ENCODE peak calls at places on chromosomes 2 and 18, in ten cellular contexts. One of them, this sample, is unnamed.

GRCh38 chr2:64128943-64129391 is 15.3 kb downstream of the PELI1 start:
- DNase-seq in fibroblast of the aortic adventitia: no peak
- DNase-seq in activated CD4-positive, alpha-beta T cell treated with anti-CD3 and anti-CD28 coated beads, Interleukin-2, amount 50 U/mL, for 24 hours: no peak
- DNase-seq in posterior vena cava: no peak
- DNase-seq in ureter: no peak
- DNase-seq in ACHN: no peak
- DNase-seq in coronary artery: no peak
- DNase-seq in activated CD8-positive, alpha-beta memory T cell treated with anti-CD3 and anti-CD28 coated beads, Interleukin-2, amount 50 U/mL, for 48 hours: no peak
- DNase-seq in IMR-90: peak; percentile 18
- DNase-seq in naive thymus-derived CD8-positive, alpha-beta T cell: no peak
- DNase-seq in this sample: no peak

GRCh38 chr18:22324191-22325131 is 93.3 kb downstream of the CTAGE1 start:
- DNase-seq in coronary artery: no peak
- DNase-seq in activated CD4-positive, alpha-beta T cell treated with anti-CD3 and anti-CD28 coated beads, Interleukin-2, amount 50 U/mL, for 24 hours: no peak
- DNase-seq in naive thymus-derived CD8-positive, alpha-beta T cell: no peak
- DNase-seq in ACHN: no peak
- DNase-seq in IMR-90: no peak
- DNase-seq in fibroblast of the aortic adventitia: peak; percentile 41
- DNase-seq in ureter: no peak
- DNase-seq in posterior vena cava: peak; percentile 92
- DNase-seq in activated CD8-positive, alpha-beta memory T cell treated with anti-CD3 and anti-CD28 coated beads, Interleukin-2, amount 50 U/mL, for 48 hours: no peak
- DNase-seq in this sample: no peak

GRCh38 chr2:167823066-167823465 is 424.3 kb downstream of the STK39 start:
- DNase-seq in activated CD4-positive, alpha-beta T cell treated with anti-CD3 and anti-CD28 coated beads, Interleukin-2, amount 50 U/mL, for 24 hours: no peak
- DNase-seq in naive thymus-derived CD8-positive, alpha-beta T cell: no peak
- DNase-seq in ureter: no peak
- DNase-seq in posterior vena cava: no peak
- DNase-seq in coronary artery: no peak
- DNase-seq in ACHN: no peak
- DNase-seq in fibroblast of the aortic adventitia: no peak
- DNase-seq in IMR-90: no peak
- DNase-seq in activated CD8-positive, alpha-beta memory T cell treated with anti-CD3 and anti-CD28 coated beads, Interleukin-2, amount 50 U/mL, for 48 hours: no peak
- DNase-seq in this sample: no peak

GRCh38 chr18:32297851-32298250 is 108.0 kb downstream of the MEP1B start:
- DNase-seq in activated CD4-positive, alpha-beta T cell treated with anti-CD3 and anti-CD28 coated beads, Interleukin-2, amount 50 U/mL, for 24 hours: no peak
- DNase-seq in IMR-90: no peak
- DNase-seq in activated CD8-positive, alpha-beta memory T cell treated with anti-CD3 and anti-CD28 coated beads, Interleukin-2, amount 50 U/mL, for 48 hours: no peak
- DNase-seq in coronary artery: no peak
- DNase-seq in ureter: no peak
- DNase-seq in ACHN: no peak
- DNase-seq in fibroblast of the aortic adventitia: no peak
- DNase-seq in posterior vena cava: no peak
- DNase-seq in naive thymus-derived CD8-positive, alpha-beta T cell: no peak
- DNase-seq in this sample: no peak

GRCh38 chr2:46841621-46842020 is 74.0 kb downstream of the MCFD2 start:
- DNase-seq in activated CD8-positive, alpha-beta memory T cell treated with anti-CD3 and anti-CD28 coated beads, Interleukin-2, amount 50 U/mL, for 48 hours: no peak
- DNase-seq in ACHN: no peak
- DNase-seq in ureter: no peak
- DNase-seq in activated CD4-positive, alpha-beta T cell treated with anti-CD3 and anti-CD28 coated beads, Interleukin-2, amount 50 U/mL, for 24 hours: no peak
- DNase-seq in coronary artery: no peak
- DNase-seq in posterior vena cava: peak; percentile 18
- DNase-seq in IMR-90: no peak
- DNase-seq in naive thymus-derived CD8-positive, alpha-beta T cell: no peak
- DNase-seq in fibroblast of the aortic adventitia: no peak
- DNase-seq in this sample: no peak

GRCh38 chr18:8929381-8929780 is 173.1 kb upstream of the NDUFV2 start:
- DNase-seq in fibroblast of the aortic adventitia: no peak
- DNase-seq in ureter: no peak
- DNase-seq in coronary artery: no peak
- DNase-seq in posterior vena cava: no peak
- DNase-seq in ACHN: no peak
- DNase-seq in activated CD4-positive, alpha-beta T cell treated with anti-CD3 and anti-CD28 coated beads, Interleukin-2, amount 50 U/mL, for 24 hours: no peak
- DNase-seq in naive thymus-derived CD8-positive, alpha-beta T cell: no peak
- DNase-seq in IMR-90: no peak
- DNase-seq in activated CD8-positive, alpha-beta memory T cell treated with anti-CD3 and anti-CD28 coated beads, Interleukin-2, amount 50 U/mL, for 48 hours: no peak
- DNase-seq in this sample: no peak

GRCh38 chr2:86703704-86704370 is 16.3 kb upstream of the RMND5A start:
- DNase-seq in posterior vena cava: no peak
- DNase-seq in ACHN: no peak
- DNase-seq in coronary artery: no peak
- DNase-seq in naive thymus-derived CD8-positive, alpha-beta T cell: no peak
- DNase-seq in fibroblast of the aortic adventitia: peak; percentile 49
- DNase-seq in IMR-90: no peak
- DNase-seq in ureter: no peak
- DNase-seq in activated CD4-positive, alpha-beta T cell treated with anti-CD3 and anti-CD28 coated beads, Interleukin-2, amount 50 U/mL, for 24 hours: no peak
- DNase-seq in activated CD8-positive, alpha-beta memory T cell treated with anti-CD3 and anti-CD28 coated beads, Interleukin-2, amount 50 U/mL, for 48 hours: no peak
- DNase-seq in this sample: peak; percentile 90

GRCh38 chr2:168545439-168546082 is 89.5 kb downstream of the CERS6 start:
- DNase-seq in ACHN: peak; percentile 89
- DNase-seq in activated CD4-positive, alpha-beta T cell treated with anti-CD3 and anti-CD28 coated beads, Interleukin-2, amount 50 U/mL, for 24 hours: no peak
- DNase-seq in activated CD8-positive, alpha-beta memory T cell treated with anti-CD3 and anti-CD28 coated beads, Interleukin-2, amount 50 U/mL, for 48 hours: no peak
- DNase-seq in ureter: peak; percentile 70
- DNase-seq in fibroblast of the aortic adventitia: peak; percentile 62
- DNase-seq in IMR-90: peak; percentile 88
- DNase-seq in naive thymus-derived CD8-positive, alpha-beta T cell: no peak
- DNase-seq in coronary artery: no peak
- DNase-seq in posterior vena cava: no peak
- DNase-seq in this sample: peak; percentile 5

GRCh38 chr18:49074505-49074904 is 123.7 kb upstream of the SMAD7 start:
- DNase-seq in posterior vena cava: no peak
- DNase-seq in ureter: no peak
- DNase-seq in ACHN: no peak
- DNase-seq in naive thymus-derived CD8-positive, alpha-beta T cell: no peak
- DNase-seq in IMR-90: no peak
- DNase-seq in activated CD4-positive, alpha-beta T cell treated with anti-CD3 and anti-CD28 coated beads, Interleukin-2, amount 50 U/mL, for 24 hours: no peak
- DNase-seq in activated CD8-positive, alpha-beta memory T cell treated with anti-CD3 and anti-CD28 coated beads, Interleukin-2, amount 50 U/mL, for 48 hours: no peak
- DNase-seq in fibroblast of the aortic adventitia: no peak
- DNase-seq in coronary artery: no peak
- DNase-seq in this sample: no peak

GRCh38 chr2:14702258-14702657 is 69.7 kb downstream of the LRATD1 start:
- DNase-seq in activated CD4-positive, alpha-beta T cell treated with anti-CD3 and anti-CD28 coated beads, Interleukin-2, amount 50 U/mL, for 24 hours: no peak
- DNase-seq in activated CD8-positive, alpha-beta memory T cell treated with anti-CD3 and anti-CD28 coated beads, Interleukin-2, amount 50 U/mL, for 48 hours: no peak
- DNase-seq in ureter: no peak
- DNase-seq in IMR-90: peak; percentile 10
- DNase-seq in ACHN: no peak
- DNase-seq in fibroblast of the aortic adventitia: no peak
- DNase-seq in coronary artery: no peak
- DNase-seq in naive thymus-derived CD8-positive, alpha-beta T cell: no peak
- DNase-seq in posterior vena cava: no peak
- DNase-seq in this sample: no peak